ENCODE peak calls at places on chromosomes 13 and 19, in ten cellular contexts. A, B, T, N, P, U, M, K, J and V are unnamed samples.

GRCh38 chr13:93736909-93737308 is 510.3 kb downstream of the GPC6 start:
- DNase-seq in A (no peak), B (no peak), T (no peak), N (no peak), P (no peak), U (no peak), M (no peak), K (no peak), J (no peak), V (no peak)

GRCh38 chr13:25503856-25504255 is 132.1 kb downstream of the ATP8A2 start:
- DNase-seq in A (no peak), B (no peak), T (no peak), N (no peak), P (no peak), U (no peak), M (no peak), K (no peak), J (no peak), V (no peak)

GRCh38 chr19:8973501-8974091 is 36.6 kb downstream of the MUC16 start:
- DNase-seq in A (peak; percentile 2), B (no peak), T (no peak), N (no peak), P (no peak), U (peak; percentile 44), M (no peak), K (no peak), J (no peak), V (no peak)

GRCh38 chr19:33273881-33274662 is 28.3 kb downstream of the CEBPA start:
- DNase-seq in A (peak; percentile 79), B (peak; percentile 42), T (no peak), N (peak; percentile 90), P (peak; percentile 81), U (peak; percentile 75), M (peak; percentile 73), K (peak; percentile 78), J (peak; percentile 73), V (peak; percentile 78)

GRCh38 chr19:1858412-1859081 is 4.8 kb downstream of the KLF16 start:
- DNase-seq in A (no peak), B (no peak), T (no peak), N (no peak), P (no peak), U (no peak), M (no peak), K (no peak), J (no peak), V (no peak)

GRCh38 chr13:73364706-73365105 is 305.9 kb downstream of the KLF5 start:
- DNase-seq in A (no peak), B (no peak), T (no peak), N (no peak), P (no peak), U (peak; percentile 21), M (no peak), K (no peak), J (no peak), V (no peak)

GRCh38 chr13:29583073-29583785 is 12.3 kb downstream of the SLC7A1 start:
- DNase-seq in A (peak; percentile 72), B (no peak), T (no peak), N (no peak), P (no peak), U (no peak), M (no peak), K (peak; percentile 31), J (peak; percentile 73), V (peak; percentile 81)

GRCh38 chr19:13959141-13959961 is 7.0 kb downstream of the DCAF15 start:
- DNase-seq in A (no peak), B (no peak), T (no peak), N (no peak), P (no peak), U (peak; percentile 3), M (no peak), K (no peak), J (no peak), V (no peak)

GRCh38 chr13:26760835-26761582 is 423 bp upstream of the GPR12 start:
- DNase-seq in A (no peak), B (no peak), T (no peak), N (no peak), P (no peak), U (no peak), M (no peak), K (no peak), J (no peak), V (peak; percentile 5)

GRCh38 chr19:41994521-41994971 is 516 bp upstream of the ATP1A3 start:
- DNase-seq in A (no peak), B (no peak), T (no peak), N (no peak), P (peak; percentile 6), U (no peak), M (no peak), K (no peak), J (no peak), V (no peak)

GRCh38 chr13:41615520-41615838 is 158.1 kb downstream of the RGCC start:
- DNase-seq in A (no peak), B (no peak), T (no peak), N (no peak), P (no peak), U (no peak), M (no peak), K (no peak), J (no peak), V (no peak)

GRCh38 chr19:48638831-48639381 is 1.7 kb upstream of the DBP start:
- DNase-seq in A (no peak), B (peak; percentile 55), T (peak; percentile 39), N (no peak), P (no peak), U (peak; percentile 25), M (no peak), K (no peak), J (no peak), V (no peak)

GRCh38 chr13:31045621-31046081 is 113.2 kb downstream of the TEX26 start:
- DNase-seq in A (peak; percentile 97), B (peak; percentile 62), T (no peak), N (peak; percentile 95), P (peak; percentile 88), U (peak; percentile 88), M (peak; percentile 73), K (peak; percentile 94), J (peak; percentile 91), V (peak; percentile 93)

DNA sequence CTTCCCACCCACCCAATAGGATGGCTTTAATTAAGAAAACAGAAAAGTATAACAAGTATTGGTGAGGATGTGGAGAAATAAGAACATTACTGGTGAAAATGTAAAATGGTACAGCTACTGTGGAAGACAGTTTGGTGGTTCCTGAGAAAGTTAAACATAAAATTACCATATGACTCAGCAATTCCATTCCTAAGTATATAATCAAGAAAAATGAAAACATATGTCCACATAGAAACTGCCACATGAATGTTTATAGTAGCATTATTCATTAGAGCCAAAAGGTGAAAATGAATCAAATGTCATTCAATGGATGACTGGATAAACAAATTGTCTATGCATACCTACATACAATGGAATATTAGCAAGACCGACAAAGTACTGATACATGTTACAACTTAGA is 16.9 kb downstream of the DZIP1 start:
- DNase-seq in A (peak; percentile 82), B (no peak), T (no peak), N (no peak), P (no peak), U (no peak), M (no peak), K (no peak), J (no peak), V (peak; percentile 59)
- H3K4me3 ChIP-seq in A (no peak overlapping the region), B (no peak overlapping the region), T (no peak overlapping the region), N (no peak overlapping the region), P (no peak overlapping the region), U (no peak overlapping the region), M (no peak overlapping the region), K (no peak overlapping the region), J (no peak overlapping the region), V (no peak overlapping the region)

GRCh38 chr13:49439609-49440008 is 4.3 kb downstream of the CAB39L start:
- DNase-seq in A (no peak), B (no peak), T (no peak), N (no peak), P (no peak), U (no peak), M (no peak), K (no peak), J (no peak), V (no peak)

GRCh38 chr13:49443689-49444516 is at the start of the genes CAB39L and SETDB2:
- DNase-seq in A (peak; percentile 98), B (peak; percentile 99), T (peak; percentile 100), N (peak; percentile 99), P (peak; percentile 99), U (peak; percentile 99), M (peak; percentile 91), K (peak; percentile 97), J (peak; percentile 90), V (peak; percentile 100)

GRCh38 chr13:49443327-49443688 is 556 bp downstream of the CAB39L start:
- DNase-seq in A (no peak), B (no peak), T (no peak), N (peak; percentile 40), P (no peak), U (peak; percentile 46), M (no peak), K (no peak), J (no peak), V (no peak)

GRCh38 chr13:49441312-49441711 is 2.6 kb downstream of the CAB39L start:
- DNase-seq in A (no peak), B (no peak), T (no peak), N (no peak), P (no peak), U (no peak), M (no peak), K (no peak), J (no peak), V (no peak)

GRCh38 chr13:49441846-49442245 is 2.0 kb downstream of the CAB39L start:
- DNase-seq in A (peak; percentile 53), B (no peak), T (no peak), N (peak; percentile 18), P (no peak), U (no peak), M (no peak), K (no peak), J (no peak), V (no peak)
- TF ChIP-seq CTCF in A (no peak), B (no peak), T (no peak), N (no peak), P (no peak), U (no peak), M (no peak), K (no peak), J (no peak), V (no peak)

DNA sequence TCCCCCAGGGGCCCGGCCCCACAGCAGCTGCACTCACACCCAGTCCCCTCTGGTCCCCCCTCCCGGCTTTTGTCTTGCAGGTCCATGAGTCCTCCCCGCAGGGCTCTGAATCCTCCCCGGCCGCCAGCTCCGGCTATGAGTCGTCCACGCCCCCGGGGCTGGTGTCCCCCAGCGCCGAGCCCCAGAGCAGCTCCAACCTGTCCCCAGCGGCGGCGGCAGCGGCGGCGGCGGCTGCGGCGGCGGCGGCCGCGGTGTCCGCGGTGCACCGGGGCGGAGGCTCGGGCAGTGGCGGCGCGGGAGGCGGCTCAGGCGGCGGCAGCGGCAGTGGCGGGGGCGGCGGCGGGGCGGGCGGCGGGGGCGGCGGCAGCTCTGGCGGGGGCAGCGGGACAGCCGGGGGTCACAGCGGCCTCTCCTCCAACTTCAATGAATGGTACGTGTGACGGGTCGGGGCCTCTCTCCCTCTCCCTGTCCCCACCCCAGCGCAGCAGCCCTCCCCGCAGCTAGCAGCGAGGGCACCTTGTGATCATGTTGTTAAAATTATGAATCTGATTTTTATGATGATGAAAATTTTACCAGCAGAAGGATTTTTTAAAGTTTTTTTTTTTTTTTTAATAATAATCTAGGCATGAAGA is 3.8 kb downstream of the ZIC2 start:
- DNase-seq in A (no peak), B (no peak), T (no peak), N (no peak), P (peak; percentile 72), U (peak; percentile 22), M (no peak), K (no peak), J (no peak), V (no peak)
- H3K4me3 ChIP-seq in A (no peak overlapping the region), B (no peak overlapping the region), T (no peak overlapping the region), N (no peak overlapping the region), P (no peak overlapping the region), U (no peak overlapping the region), M (no peak overlapping the region), K (no peak overlapping the region), J (no peak overlapping the region), V (no peak overlapping the region)

GRCh38 chr19:30664358-30665058 is 292.3 kb downstream of the ZNF536 start:
- DNase-seq in A (no peak), B (no peak), T (no peak), N (peak; percentile 5), P (no peak), U (peak; percentile 77), M (no peak), K (no peak), J (no peak), V (peak; percentile 15)
- TF ChIP-seq CTCF in A (peak; percentile 19), B (no peak), T (no peak), N (no peak), P (no peak), U (peak; percentile 54), M (no peak), K (peak; percentile 26), J (no peak), V (peak; percentile 28)